ENCODE peak calls at places on chromosomes 12 and 14, in six cellular contexts. B is foreskin fibroblast, K is fibroblast of pulmonary artery, R is mucosa of descending colon, I is fibroblast of lung, W is left lung. L is an unnamed sample.

GRCh38 chr12:105805730-105806390 is 332.9 kb downstream of the NUAK1 start:
- DNase-seq in R (no peak), I (no peak), W (no peak), K (no peak), B (no peak), L (no peak)

GRCh38 chr12:32868885-32869284 is 27.7 kb downstream of the PKP2 start:
- DNase-seq in W (no peak), B (no peak), I (no peak), K (no peak), R (no peak), L (no peak)

GRCh38 chr14:23544511-23545447 is 6.8 kb downstream of the ZFHX2 start:
- DNase-seq in K (no peak), B (no peak), R (peak; percentile 69), I (no peak), W (no peak), L (no peak)

GRCh38 chr12:130953783-130954543 is at the start of gene ADGRD1:
- DNase-seq in R (peak; percentile 23), W (peak; percentile 81), B (peak; percentile 35), I (no peak), K (peak; percentile 48), L (no peak)

GRCh38 chr12:1811281-1811947 is 9.0 kb upstream of the LRTM2 start:
- DNase-seq in I (peak; percentile 79), K (peak; percentile 55), W (peak; percentile 61), R (no peak), B (no peak), L (peak; percentile 77)

GRCh38 chr14:21256539-21257394 is 12.5 kb downstream of the HNRNPC start:
- DNase-seq in W (no peak), B (no peak), I (no peak), K (no peak), R (no peak), L (no peak)

GRCh38 chr12:126627596-126627995 is 1562.4 kb downstream of the AACS start:
- DNase-seq in W (no peak), K (no peak), B (no peak), R (no peak), I (no peak), L (no peak)

GRCh38 chr14:58501214-58501816 is 73.8 kb downstream of the KIAA0586 start:
- DNase-seq in W (no peak), R (peak; percentile 21), K (peak; percentile 92), I (peak; percentile 80), B (peak; percentile 63), L (peak; percentile 67)

GRCh38 chr12:52473738-52474137 is at the start of gene KRT6C:
- DNase-seq in R (no peak), K (no peak), I (no peak), B (no peak), W (no peak), L (no peak)

GRCh38 chr12:24223926-24224325 is 274.5 kb upstream of the SOX5 start:
- DNase-seq in K (no peak), I (no peak), W (no peak), R (no peak), B (no peak), L (no peak)

GRCh38 chr12:118773956-118774723 is 207.2 kb upstream of the SRRM4 start:
- DNase-seq in R (no peak), B (no peak), K (no peak), I (no peak), W (no peak), L (no peak)

GRCh38 chr14:73173092-73173735 is 36.9 kb downstream of the PSEN1 start:
- DNase-seq in I (peak; percentile 44), B (peak; percentile 29), K (peak; percentile 82), W (no peak), R (no peak), L (peak; percentile 20)

GRCh38 chr14:60175255-60175902 is 10.2 kb upstream of the DHRS7 start:
- DNase-seq in I (no peak), W (no peak), K (no peak), B (no peak), R (no peak), L (no peak)

GRCh38 chr14:96037891-96038557 is 1.1 kb upstream of the C14orf132 start:
- DNase-seq in I (peak; percentile 50), B (peak; percentile 52), R (peak; percentile 31), W (peak; percentile 74), K (peak; percentile 33), L (no peak)

GRCh38 chr14:94000986-94001385 is 3.9 kb downstream of the CCDC197 start:
- DNase-seq in B (no peak), I (no peak), K (no peak), R (no peak), W (no peak), L (no peak)

GRCh38 chr14:94000267-94000666 is 3.2 kb downstream of the CCDC197 start:
- DNase-seq in K (no peak), I (no peak), W (no peak), B (no peak), R (no peak), L (no peak)

GRCh38 chr14:93998871-93999403 is 1.8 kb downstream of the CCDC197 start:
- DNase-seq in R (no peak), B (no peak), K (no peak), I (no peak), W (no peak), L (no peak)

GRCh38 chr14:93997933-93998870 is 1.1 kb downstream of the CCDC197 start:
- DNase-seq in W (no peak), B (no peak), K (no peak), I (no peak), R (peak; percentile 44), L (no peak)

DNA sequence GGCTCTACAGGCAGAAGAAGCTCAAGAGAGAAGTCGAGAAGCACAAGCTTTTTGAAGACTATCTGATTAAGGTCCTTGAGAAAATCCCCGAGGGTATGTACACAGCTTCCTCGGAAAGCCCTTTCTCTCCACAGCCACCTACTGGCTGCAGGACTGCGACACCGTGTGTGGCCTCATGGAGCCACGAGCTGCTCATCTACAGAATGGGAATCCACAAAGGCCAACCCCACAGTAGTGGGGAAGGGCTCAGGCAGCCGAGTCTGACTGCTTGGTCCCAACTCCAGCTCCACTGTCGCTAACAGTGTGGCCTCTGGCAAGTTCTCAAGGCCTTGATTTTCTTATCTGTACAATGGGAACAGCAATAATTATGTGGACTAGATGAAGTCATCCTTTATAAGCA is 2.5 kb downstream of the CCDC197 start:
- DNase-seq in I (no peak), R (no peak), W (no peak), K (no peak), B (no peak), L (no peak)
- TF ChIP-seq CTCF in I (no peak), R (no peak), W (no peak), K (no peak), B (no peak), L (no peak)

GRCh38 chr12:5430639-5431603 is 987 bp upstream of the NTF3 start:
- DNase-seq in R (no peak), W (no peak), K (no peak), B (no peak), I (no peak), L (no peak)

GRCh38 chr12:5433081-5433839 is 1.4 kb downstream of the NTF3 start:
- DNase-seq in I (peak; percentile 23), W (no peak), K (no peak), R (peak; percentile 18), B (no peak), L (no peak)

GRCh38 chr12:5428332-5429221 is 3.3 kb upstream of the NTF3 start:
- DNase-seq in I (peak; percentile 23), R (no peak), B (no peak), K (peak; percentile 54), W (no peak), L (peak; percentile 44)

GRCh38 chr12:5432011-5432400 is at the start of gene NTF3:
- DNase-seq in W (no peak), I (peak; percentile 43), K (peak; percentile 29), B (no peak), R (peak; percentile 26), L (no peak)

DNA sequence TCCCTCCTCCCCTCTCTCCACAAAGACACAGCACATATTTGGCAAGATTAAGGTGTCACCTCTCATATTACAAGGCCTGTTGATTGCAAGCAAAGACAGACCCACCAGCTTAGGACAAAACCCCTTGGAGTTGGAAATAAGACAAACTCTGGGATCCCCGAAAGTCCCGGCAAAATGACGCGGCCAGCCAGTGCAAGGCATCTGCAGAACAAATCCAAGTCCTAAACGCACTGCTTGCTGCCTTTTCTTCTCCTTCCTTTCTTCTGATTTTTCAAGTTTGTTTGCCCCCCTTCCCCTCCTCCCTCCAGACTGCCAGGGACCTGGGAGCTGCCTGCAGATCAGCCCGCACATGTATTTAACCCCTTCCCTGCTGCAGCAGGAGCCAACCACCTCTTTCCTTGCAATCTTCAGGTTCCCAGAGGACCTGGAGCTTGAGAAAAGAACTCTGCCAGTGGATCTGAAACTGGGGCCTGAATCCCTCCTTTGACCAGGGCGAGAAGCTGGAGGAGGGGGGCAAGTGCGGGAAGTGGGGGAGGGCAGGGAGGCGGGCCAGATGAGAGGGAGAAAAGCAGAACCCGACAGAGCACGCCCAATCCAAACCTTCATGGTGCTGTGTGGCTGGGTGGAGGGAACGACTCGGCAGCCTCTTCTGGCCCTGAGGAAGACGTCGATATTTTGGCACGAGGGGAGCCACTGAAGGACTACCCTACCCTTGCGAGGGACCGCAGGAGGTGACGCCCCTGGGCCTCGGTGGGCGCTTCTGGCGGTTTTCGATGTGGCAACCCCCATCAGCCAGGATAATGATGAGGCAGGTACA is 2.0 kb upstream of the NTF3 start:
- DNase-seq in K (no peak), W (no peak), I (no peak), B (no peak), R (no peak), L (no peak)
- H3K4me3 ChIP-seq in K (no peak overlapping the region), W (no peak overlapping the region), I (no peak overlapping the region), B (peak overlapping the region; percentile 92), R (no peak overlapping the region), L (no peak overlapping the region)

GRCh38 chr12:116276433-116277216 is 868 bp downstream of the MED13L start:
- DNase-seq in R (peak; percentile 75), W (peak; percentile 78), K (peak; percentile 67), B (peak; percentile 47), I (peak; percentile 67), L (peak; percentile 59)
- TF ChIP-seq CTCF in R (no peak), W (no peak), K (peak; percentile 24), B (peak; percentile 27), I (peak; percentile 36), L (no peak)

DNA sequence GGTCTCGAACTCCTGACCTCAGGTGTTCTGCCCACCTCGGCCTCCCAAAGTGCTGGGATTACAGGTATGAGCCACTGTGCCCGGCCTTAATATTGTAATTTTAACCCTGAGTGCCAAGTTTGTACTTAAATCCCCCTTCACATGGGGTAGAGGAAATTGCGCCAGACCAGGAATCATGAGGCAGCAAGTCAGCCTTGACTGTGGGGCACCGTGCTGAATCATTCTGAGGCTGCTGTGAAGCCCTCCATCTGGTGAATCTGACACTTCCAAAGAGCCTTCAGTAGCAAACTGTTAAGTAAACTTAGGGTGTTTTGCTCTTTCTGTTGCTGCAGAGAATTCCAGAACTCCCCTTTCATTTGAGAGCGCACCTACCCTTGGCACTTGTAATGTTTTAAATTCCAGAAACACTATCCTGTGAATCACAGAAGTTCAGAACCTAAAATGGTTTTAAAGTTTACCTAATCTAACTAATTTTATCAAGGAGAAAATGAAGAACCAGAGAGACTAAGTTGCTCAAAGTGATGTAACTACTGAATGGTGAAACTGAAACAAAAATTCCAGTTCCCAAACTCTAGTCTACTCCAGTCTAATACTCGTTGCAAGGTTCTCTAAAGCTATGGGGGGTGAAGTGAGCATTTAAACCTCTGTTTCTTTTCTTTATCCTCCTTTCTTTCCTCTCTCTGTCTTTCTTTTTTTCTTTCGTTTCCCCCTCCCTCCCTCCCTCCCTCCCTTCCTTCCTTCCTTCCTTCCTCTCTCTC is 7.5 kb downstream of the HEBP1 start:
- DNase-seq in K (peak; percentile 97), R (peak; percentile 47), W (peak; percentile 76), I (peak; percentile 89), B (peak; percentile 92), L (peak; percentile 78)
- H3K4me3 ChIP-seq in K (peak overlapping the region; percentile 48), R (no peak overlapping the region), W (peak overlapping the region; percentile 8), I (peak overlapping the region; percentile 20), B (peak overlapping the region; percentile 43), L (no peak overlapping the region)